ENCODE peak calls at places on chromosomes 13 and 19, in five cellular contexts. One of them, this sample, is unnamed.

GRCh38 chr19:991174-991931 is 7.2 kb downstream of the WDR18 start:
- DNase-seq in AG04450: no peak
- DNase-seq in natural killer cell: no peak
- DNase-seq in WTC11: peak
- DNase-seq in sigmoid colon: no peak
- DNase-seq in this sample: peak

GRCh38 chr13:98246538-98247172 is 69.6 kb upstream of the RNF113B start:
- DNase-seq in natural killer cell: no peak
- DNase-seq in sigmoid colon: no peak
- DNase-seq in AG04450: no peak
- DNase-seq in WTC11: no peak
- DNase-seq in this sample: no peak

GRCh38 chr13:59459972-59460371 is 703.8 kb downstream of the DIAPH3 start:
- DNase-seq in natural killer cell: no peak
- DNase-seq in sigmoid colon: no peak
- DNase-seq in AG04450: no peak
- DNase-seq in WTC11: no peak
- DNase-seq in this sample: no peak

GRCh38 chr13:95438297-95438696 is 114.2 kb upstream of the CLDN10 start:
- DNase-seq in sigmoid colon: no peak
- DNase-seq in WTC11: no peak
- DNase-seq in natural killer cell: no peak
- DNase-seq in AG04450: no peak
- DNase-seq in this sample: no peak

GRCh38 chr19:31717316-31717715 is 368.1 kb upstream of the TSHZ3 start:
- DNase-seq in sigmoid colon: no peak
- DNase-seq in natural killer cell: no peak
- DNase-seq in WTC11: no peak
- DNase-seq in AG04450: no peak
- DNase-seq in this sample: no peak

GRCh38 chr13:90867336-90867683 is 480.2 kb upstream of the MIR17HG start:
- DNase-seq in sigmoid colon: no peak
- DNase-seq in AG04450: peak
- DNase-seq in WTC11: peak
- DNase-seq in natural killer cell: no peak
- DNase-seq in this sample: peak

GRCh38 chr13:80379245-80379644 is 38.3 kb upstream of the SPRY2 start:
- DNase-seq in sigmoid colon: no peak
- DNase-seq in AG04450: no peak
- DNase-seq in WTC11: no peak
- DNase-seq in natural killer cell: no peak
- DNase-seq in this sample: no peak

GRCh38 chr13:35514801-35515502 is 38.5 kb upstream of the MAB21L1 start:
- DNase-seq in WTC11: no peak
- DNase-seq in natural killer cell: no peak
- DNase-seq in AG04450: no peak
- DNase-seq in sigmoid colon: no peak
- DNase-seq in this sample: no peak

GRCh38 chr13:73287871-73288270 is 229.1 kb downstream of the KLF5 start:
- DNase-seq in AG04450: no peak
- DNase-seq in WTC11: no peak
- DNase-seq in sigmoid colon: no peak
- DNase-seq in natural killer cell: no peak
- DNase-seq in this sample: no peak

GRCh38 chr13:23610187-23610576 is 40.0 kb downstream of the TNFRSF19 start:
- DNase-seq in WTC11: no peak
- DNase-seq in AG04450: no peak
- DNase-seq in sigmoid colon: no peak
- DNase-seq in natural killer cell: no peak
- DNase-seq in this sample: no peak

GRCh38 chr13:75415720-75416119 is 66.2 kb downstream of the TBC1D4 start:
- DNase-seq in AG04450: peak
- DNase-seq in natural killer cell: no peak
- DNase-seq in sigmoid colon: no peak
- DNase-seq in WTC11: no peak
- DNase-seq in this sample: no peak

GRCh38 chr13:94595943-94596574 is at the start of gene TGDS:
- DNase-seq in natural killer cell: peak
- DNase-seq in WTC11: peak
- DNase-seq in sigmoid colon: peak
- DNase-seq in AG04450: peak
- DNase-seq in this sample: peak

GRCh38 chr13:28002886-28003698 is 14.6 kb upstream of the URAD start:
- DNase-seq in natural killer cell: no peak
- DNase-seq in WTC11: no peak
- DNase-seq in sigmoid colon: no peak
- DNase-seq in AG04450: no peak
- DNase-seq in this sample: no peak

GRCh38 chr13:28001049-28001448 is 12.6 kb upstream of the URAD start:
- DNase-seq in AG04450: no peak
- DNase-seq in WTC11: no peak
- DNase-seq in natural killer cell: no peak
- DNase-seq in sigmoid colon: no peak
- DNase-seq in this sample: no peak

GRCh38 chr13:28000567-28000966 is 12.1 kb upstream of the URAD start:
- DNase-seq in WTC11: no peak
- DNase-seq in sigmoid colon: no peak
- DNase-seq in AG04450: no peak
- DNase-seq in natural killer cell: no peak
- DNase-seq in this sample: no peak

GRCh38 chr13:28001837-28002473 is 13.5 kb upstream of the URAD start:
- DNase-seq in WTC11: no peak
- DNase-seq in AG04450: no peak
- DNase-seq in sigmoid colon: no peak
- DNase-seq in natural killer cell: no peak
- DNase-seq in this sample: no peak

DNA sequence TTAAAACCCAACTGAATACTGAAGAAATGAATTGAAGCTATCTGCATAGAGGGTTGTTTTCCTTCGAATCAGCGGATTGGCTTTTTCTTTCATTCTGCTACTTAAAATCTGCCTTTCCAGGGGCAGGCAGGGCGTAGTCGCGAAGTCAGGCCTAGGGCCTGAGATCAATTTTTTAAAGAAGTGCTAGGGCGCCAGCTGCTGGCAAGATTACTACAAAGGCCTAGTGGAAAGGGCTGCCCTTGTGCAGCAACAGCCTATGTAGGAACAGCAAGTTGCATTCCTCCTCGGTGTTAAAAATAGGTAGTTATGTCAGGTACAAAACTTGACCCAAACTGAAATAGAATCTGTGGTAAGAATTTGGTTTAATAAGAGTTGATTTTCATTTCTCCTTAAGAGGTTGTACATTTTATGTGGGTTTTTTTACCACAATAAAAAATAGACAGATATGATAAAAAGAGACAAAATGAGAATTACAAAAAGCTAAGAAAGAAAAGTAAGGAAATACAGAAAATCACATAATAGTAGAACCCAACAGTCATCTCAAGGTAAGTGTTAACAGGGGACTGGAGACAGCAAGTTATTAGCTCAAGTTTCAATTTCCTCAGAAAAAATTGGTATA is 9.5 kb upstream of the URAD start:
- DNase-seq in AG04450: no peak
- DNase-seq in sigmoid colon: no peak
- DNase-seq in natural killer cell: no peak
- DNase-seq in WTC11: peak
- DNase-seq in this sample: peak
- TF ChIP-seq CTCF in AG04450: peak
- TF ChIP-seq CTCF in sigmoid colon: no peak
- TF ChIP-seq CTCF in natural killer cell: no peak
- TF ChIP-seq CTCF in WTC11: peak
- TF ChIP-seq CTCF in this sample: peak

DNA sequence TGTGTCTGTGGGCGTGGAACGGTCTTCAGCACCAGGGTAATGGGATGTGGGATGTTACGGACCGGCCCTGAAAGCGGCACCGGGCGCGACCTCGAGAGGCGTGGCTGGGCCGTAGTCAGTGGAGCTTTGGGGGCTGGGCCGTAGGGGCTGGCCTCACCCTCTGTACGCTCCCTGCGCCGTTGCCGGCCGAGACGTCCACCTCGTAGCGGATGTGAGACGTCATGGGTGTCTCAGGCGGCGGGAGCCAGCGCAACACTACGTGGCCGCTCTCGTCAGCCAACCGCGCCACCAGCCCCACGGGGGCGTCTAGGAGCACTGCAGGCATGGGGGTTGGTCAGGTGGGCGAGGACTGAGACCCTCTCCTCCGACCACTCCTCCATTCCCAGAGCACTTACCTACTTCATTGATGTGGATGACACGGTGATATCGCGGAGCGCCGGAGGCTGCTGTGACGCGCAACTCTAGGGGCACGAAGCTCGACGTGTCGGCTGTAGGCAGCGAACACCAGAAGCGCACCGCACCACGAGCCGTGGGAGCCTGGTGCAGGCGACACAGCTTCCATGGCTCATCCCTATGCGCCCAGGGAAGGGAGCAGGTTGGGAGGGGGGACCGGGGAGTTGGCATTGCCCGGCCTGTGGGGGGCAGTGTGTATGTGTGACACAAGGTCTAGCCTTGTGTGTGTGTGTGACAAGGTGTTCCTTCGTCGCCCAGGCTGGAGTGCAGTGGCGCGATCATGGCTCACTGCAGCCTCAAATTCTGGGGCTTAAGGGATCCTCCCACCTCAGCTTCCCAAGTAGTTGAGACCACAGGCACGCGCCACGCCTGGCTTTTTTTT is 2.4 kb downstream of the EPOR start:
- DNase-seq in AG04450: no peak
- DNase-seq in natural killer cell: peak
- DNase-seq in WTC11: peak
- DNase-seq in sigmoid colon: peak
- DNase-seq in this sample: peak
- TF ChIP-seq CTCF in AG04450: peak
- TF ChIP-seq CTCF in natural killer cell: no peak
- TF ChIP-seq CTCF in WTC11: no peak
- TF ChIP-seq CTCF in sigmoid colon: no peak
- TF ChIP-seq CTCF in this sample: no peak

GRCh38 chr19:58400916-58401824 is 5.7 kb downstream of the RNF225 start:
- DNase-seq in WTC11: peak
- DNase-seq in sigmoid colon: peak
- DNase-seq in AG04450: peak
- DNase-seq in natural killer cell: peak
- DNase-seq in this sample: peak
- TF ChIP-seq CTCF in WTC11: no peak
- TF ChIP-seq CTCF in sigmoid colon: no peak
- TF ChIP-seq CTCF in AG04450: no peak
- TF ChIP-seq CTCF in natural killer cell: no peak
- TF ChIP-seq CTCF in this sample: no peak

GRCh38 chr19:35098413-35099049 is 17.1 kb upstream of the FXYD3 start:
- DNase-seq in AG04450: no peak
- DNase-seq in natural killer cell: no peak
- DNase-seq in WTC11: no peak
- DNase-seq in sigmoid colon: no peak
- DNase-seq in this sample: no peak

GRCh38 chr19:35099155-35099896 is 16.3 kb upstream of the FXYD3 start:
- DNase-seq in natural killer cell: no peak
- DNase-seq in AG04450: no peak
- DNase-seq in WTC11: no peak
- DNase-seq in sigmoid colon: no peak
- DNase-seq in this sample: no peak

GRCh38 chr19:35093430-35093829 is 22.2 kb upstream of the FXYD3 start:
- DNase-seq in sigmoid colon: no peak
- DNase-seq in WTC11: no peak
- DNase-seq in AG04450: no peak
- DNase-seq in natural killer cell: no peak
- DNase-seq in this sample: no peak

GRCh38 chr19:35093941-35094647 is 21.5 kb upstream of the FXYD3 start:
- DNase-seq in WTC11: no peak
- DNase-seq in natural killer cell: no peak
- DNase-seq in AG04450: no peak
- DNase-seq in sigmoid colon: no peak
- DNase-seq in this sample: no peak

DNA sequence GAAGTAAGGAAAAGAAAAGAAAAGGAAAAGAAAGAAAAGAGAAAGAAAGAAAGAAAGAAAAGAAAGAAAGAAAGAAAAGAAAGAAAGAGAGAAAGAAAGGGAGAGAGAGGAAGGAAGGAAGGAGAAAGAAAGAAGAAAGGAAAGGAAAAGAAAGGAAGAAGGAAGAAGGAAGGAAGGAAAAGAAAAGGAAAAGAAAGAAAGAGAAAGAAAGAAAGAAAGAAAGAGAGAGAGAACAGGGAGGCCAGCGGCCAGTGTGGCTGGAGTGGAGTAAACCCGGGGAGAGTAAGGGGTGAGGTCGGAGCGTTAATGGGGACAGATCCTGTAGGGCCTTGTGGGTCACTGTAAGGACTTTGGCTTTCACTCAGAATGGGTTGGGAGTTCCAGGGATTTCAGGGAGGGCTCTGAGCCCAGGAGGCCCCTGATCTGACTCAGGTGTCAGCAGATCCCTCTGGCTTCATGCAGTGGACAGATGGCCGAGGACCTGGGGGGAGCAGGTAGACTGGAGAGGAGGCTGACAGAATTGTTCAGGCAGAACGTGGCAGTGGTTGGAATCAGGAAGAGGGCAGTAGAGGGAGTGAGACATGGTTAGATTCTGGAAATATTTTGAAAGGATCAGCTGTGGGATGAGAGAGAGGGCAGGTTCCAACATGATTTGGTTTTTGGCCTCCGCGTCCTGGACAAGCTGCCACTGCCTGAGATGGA is 19.8 kb upstream of the FXYD3 start:
- DNase-seq in natural killer cell: no peak
- DNase-seq in AG04450: no peak
- DNase-seq in sigmoid colon: no peak
- DNase-seq in WTC11: no peak
- DNase-seq in this sample: no peak
- TF ChIP-seq CTCF in natural killer cell: no peak
- TF ChIP-seq CTCF in AG04450: no peak
- TF ChIP-seq CTCF in sigmoid colon: no peak
- TF ChIP-seq CTCF in WTC11: no peak
- TF ChIP-seq CTCF in this sample: no peak

DNA sequence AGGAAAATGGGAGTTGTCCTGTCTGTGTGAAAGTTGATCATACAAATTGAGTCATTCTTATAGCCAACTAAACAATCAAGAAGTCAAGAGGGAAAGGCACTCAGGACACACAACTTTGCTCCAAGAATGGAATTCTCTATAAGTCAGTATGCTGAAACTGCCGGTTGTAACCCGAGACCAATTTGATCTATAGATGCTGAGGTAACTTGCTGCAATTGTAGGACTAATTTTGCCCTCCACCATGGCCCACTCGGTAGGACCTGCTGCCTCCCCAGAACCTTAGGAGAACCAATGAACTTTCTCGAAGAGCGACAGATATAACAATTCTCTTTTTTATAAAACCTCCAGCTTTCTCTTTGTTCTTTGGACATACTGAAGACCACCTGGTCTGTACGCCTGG is 157.0 kb downstream of the RNF17 start:
- DNase-seq in sigmoid colon: no peak
- DNase-seq in natural killer cell: no peak
- DNase-seq in AG04450: no peak
- DNase-seq in WTC11: no peak
- DNase-seq in this sample: no peak
- TF ChIP-seq CTCF in sigmoid colon: no peak
- TF ChIP-seq CTCF in natural killer cell: no peak
- TF ChIP-seq CTCF in AG04450: no peak
- TF ChIP-seq CTCF in WTC11: no peak
- TF ChIP-seq CTCF in this sample: no peak